ENCODE peak calls at places on chromosomes 7 and 10, in four cellular contexts. B, R, M and X are unnamed samples.

GRCh38 chr10:86290933-86291615 is 75.5 kb downstream of the GRID1 start:
- DNase-seq in B (no peak), R (peak), M (no peak), X (peak)

GRCh38 chr10:113474756-113475155 is 78.1 kb upstream of the HABP2 start:
- DNase-seq in B (no peak), M (no peak), R (no peak), X (no peak)

GRCh38 chr10:43715334-43715733 is 66.7 kb upstream of the ZNF32 start:
- DNase-seq in M (no peak), B (no peak), R (no peak), X (no peak)

GRCh38 chr10:126945351-126946035 is 40.3 kb downstream of the DOCK1 start:
- DNase-seq in R (peak), B (no peak), M (no peak), X (no peak)

GRCh38 chr10:1653321-1653720 is 84.0 kb downstream of the ADARB2 start:
- DNase-seq in R (no peak), B (no peak), M (no peak), X (no peak)

GRCh38 chr10:70477661-70478162 is 855 bp upstream of the PALD1 start:
- DNase-seq in M (no peak), B (peak), R (no peak), X (peak)

GRCh38 chr7:145909956-145910611 is 206.5 kb upstream of the CNTNAP2 start:
- DNase-seq in B (no peak), M (no peak), R (no peak), X (no peak)

GRCh38 chr7:95479992-95480624 is 5.6 kb upstream of the ASB4 start:
- DNase-seq in R (no peak), B (no peak), M (no peak), X (no peak)

GRCh38 chr7:101690061-101690460 is 61.0 kb upstream of the MYL10 start:
- DNase-seq in M (no peak), B (peak), R (no peak), X (no peak)

GRCh38 chr10:76337641-76338040 is 906.2 kb downstream of the LRMDA start:
- DNase-seq in M (no peak), B (no peak), R (no peak), X (no peak)

GRCh38 chr10:132850246-132850645 is 64.3 kb upstream of the NKX6-2 start:
- DNase-seq in R (no peak), B (no peak), M (no peak), X (no peak)

GRCh38 chr7:128389815-128390329 is 19.9 kb downstream of the IMPDH1 start:
- DNase-seq in R (peak), B (no peak), M (no peak), X (no peak)

GRCh38 chr7:45060295-45060694 is 28.5 kb downstream of the NACAD start:
- DNase-seq in B (no peak), M (no peak), R (no peak), X (no peak)

GRCh38 chr7:138555684-138556083 is 95.6 kb downstream of the TRIM24 start:
- DNase-seq in B (no peak), M (no peak), R (no peak), X (no peak)

GRCh38 chr10:2081501-2081900 is 344.2 kb upstream of the ADARB2 start:
- DNase-seq in B (no peak), M (no peak), R (no peak), X (peak)

GRCh38 chr7:76294344-76295024 is 8.0 kb upstream of the HSPB1 start:
- DNase-seq in B (peak), M (peak), R (peak), X (peak)

GRCh38 chr10:48973065-48973464 is 33.4 kb upstream of the LRRC18 start:
- DNase-seq in B (no peak), M (no peak), R (no peak), X (no peak)

GRCh38 chr10:28797904-28798371 is 120.6 kb downstream of the BAMBI start:
- DNase-seq in R (no peak), M (no peak), B (no peak), X (no peak)

GRCh38 chr10:86693721-86694369 is 25.5 kb downstream of the LDB3 start:
- DNase-seq in M (peak), B (peak), R (no peak), X (peak)

GRCh38 chr7:127957886-127958285 is 73.4 kb downstream of the LRRC4 start:
- DNase-seq in R (no peak), M (no peak), B (no peak), X (no peak)

GRCh38 chr10:107443817-107444216 is 279.3 kb upstream of the SORCS1 start:
- DNase-seq in B (no peak), M (no peak), R (no peak), X (no peak)

GRCh38 chr7:72336382-72336886 is 75.7 kb downstream of the CALN1 start:
- DNase-seq in M (no peak), B (no peak), R (no peak), X (peak)

DNA sequence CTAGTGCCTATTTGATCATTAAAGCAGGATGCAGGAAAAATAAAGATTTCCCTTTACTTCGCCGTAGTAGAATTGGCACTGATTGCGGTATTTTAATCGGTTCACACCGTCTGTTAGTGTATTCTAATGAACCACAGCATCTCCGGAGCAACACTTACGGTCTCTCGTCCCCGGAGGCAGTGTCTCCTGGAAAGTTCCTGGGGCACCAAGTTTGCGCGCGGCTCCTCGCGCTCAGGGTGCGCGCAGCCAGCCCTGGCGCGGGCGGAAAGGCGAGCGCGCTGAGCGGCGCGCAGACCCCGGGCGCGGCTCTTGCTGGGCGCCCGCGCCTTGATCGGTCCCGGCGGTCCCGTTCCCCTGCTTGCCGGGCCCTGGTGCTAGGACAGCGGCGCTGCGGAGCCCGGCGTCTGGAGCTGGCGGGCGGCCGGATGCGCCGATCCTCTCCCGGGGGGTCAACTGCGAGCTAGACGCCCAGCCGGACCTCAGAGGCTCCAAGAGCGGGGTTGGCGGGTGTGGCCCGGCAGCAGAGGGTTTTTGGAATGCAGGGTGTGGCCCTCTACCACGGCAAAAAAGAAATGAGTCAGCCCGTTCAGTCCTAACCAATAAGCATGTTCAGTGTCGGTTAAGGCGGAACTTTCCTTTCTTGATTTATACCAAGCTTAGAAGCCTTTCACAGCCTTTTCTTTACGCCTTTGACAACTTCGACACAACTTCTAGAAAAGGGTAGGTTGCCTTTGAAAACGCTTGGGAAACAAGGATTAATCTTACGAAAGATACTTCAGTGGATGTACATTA is 166.8 kb upstream of the ASAH2 start:
- DNase-seq in M (peak), B (peak), R (peak), X (peak)
- TF ChIP-seq EP300 in M (no peak), B (no peak), R (no peak), X (no peak)

DNA sequence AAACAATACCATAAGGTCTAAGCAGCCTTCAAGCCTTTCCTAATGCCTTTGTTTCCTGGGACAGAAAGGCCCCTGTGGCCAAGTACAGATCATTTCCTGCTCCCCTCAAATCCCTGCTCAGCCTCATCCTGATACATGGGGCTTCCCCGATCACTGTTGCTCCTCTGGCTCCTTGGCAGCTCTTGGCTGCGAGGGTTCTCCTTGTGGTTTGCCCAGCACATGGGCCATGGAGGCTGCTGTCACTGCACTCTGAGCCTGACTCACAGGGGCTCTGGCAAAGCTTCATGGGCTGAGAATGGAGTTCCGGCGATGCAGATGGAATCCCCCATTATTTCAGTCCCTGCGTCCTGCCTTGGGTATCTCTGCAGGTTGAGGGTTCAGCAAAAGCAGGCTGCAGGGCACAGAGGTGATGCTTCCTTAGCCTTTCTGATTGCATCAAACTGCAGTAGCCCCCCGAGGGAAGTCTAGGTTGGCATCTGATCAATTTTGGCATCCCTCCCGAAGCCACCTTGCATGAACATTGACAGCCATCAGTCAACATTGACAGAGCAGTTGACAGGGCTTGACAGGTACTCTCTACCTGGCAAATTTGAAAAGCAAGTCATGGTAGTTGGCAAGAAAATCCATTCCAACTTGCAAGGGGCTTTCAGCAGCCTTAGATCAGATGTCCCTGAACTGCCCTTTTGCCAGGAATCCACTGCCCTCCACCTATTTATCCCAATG is 168.6 kb downstream of the GFRA1 start:
- DNase-seq in R (no peak), B (no peak), M (no peak), X (no peak)
- TF ChIP-seq EP300 in R (no peak), B (no peak), M (no peak), X (no peak)

GRCh38 chr7:30761214-30762156 is 9.6 kb downstream of the INMT start:
- DNase-seq in R (no peak), M (no peak), B (no peak), X (no peak)
- TF ChIP-seq EP300 in R (no peak), M (no peak), B (no peak), X (no peak)

GRCh38 chr10:97184971-97185325 is 811 bp downstream of the SLIT1 start:
- DNase-seq in M (no peak), B (no peak), R (no peak), X (no peak)
- TF ChIP-seq EP300 in M (no peak), B (no peak), R (no peak), X (no peak)